ENCODE peak calls at places on chromosomes 13 and 19, in eight cellular contexts. E is K562, Z is IMR-90, B is breast epithelium, V is HepG2, X is lower leg skin, A is heart left ventricle, J is right lobe of liver. C is an unnamed sample.

GRCh38 chr13:78659450-78660110 is 625 bp upstream of the OBI1 start:
- DNase-seq in E (no peak), Z (peak; percentile 1), B (no peak), V (no peak), X (no peak), A (no peak), J (no peak), C (no peak)

GRCh38 chr19:13091400-13092161 is 11.1 kb downstream of the LYL1 start:
- DNase-seq in E (no peak), Z (peak; percentile 75), B (no peak), V (no peak), X (no peak), A (peak; percentile 64), J (no peak), C (no peak)

GRCh38 chr19:55600336-55601028 is 394 bp downstream of the ZNF524 start:
- DNase-seq in E (no peak), Z (peak; percentile 54), B (no peak), V (no peak), X (peak; percentile 91), A (peak; percentile 83), J (no peak), C (no peak)

GRCh38 chr13:43085545-43085944 is 62.2 kb downstream of the DNAJC15 start:
- DNase-seq in E (peak; percentile 2), Z (peak; percentile 61), B (no peak), V (no peak), X (no peak), A (no peak), J (no peak), C (no peak)

GRCh38 chr19:41114132-41114531 is at the start of gene CYP2F1:
- DNase-seq in E (no peak), Z (no peak), B (no peak), V (no peak), X (no peak), A (no peak), J (no peak), C (no peak)

GRCh38 chr19:1383014-1383310 is 745 bp upstream of the NDUFS7 start:
- DNase-seq in E (no peak), Z (no peak), B (no peak), V (no peak), X (no peak), A (no peak), J (no peak), C (no peak)

GRCh38 chr19:4909172-4909896 is at the start of gene UHRF1:
- DNase-seq in E (peak; percentile 86), Z (no peak), B (no peak), V (peak; percentile 58), X (no peak), A (no peak), J (no peak), C (peak; percentile 11)

GRCh38 chr19:16382775-16383543 is 58.3 kb downstream of the KLF2 start:
- DNase-seq in E (peak; percentile 82), Z (peak; percentile 85), B (peak; percentile 84), V (peak; percentile 36), X (peak; percentile 97), A (peak; percentile 90), J (peak; percentile 87), C (peak; percentile 87)

GRCh38 chr19:11201791-11202190 is 4.4 kb upstream of the KANK2 start:
- DNase-seq in E (no peak), Z (no peak), B (no peak), V (no peak), X (no peak), A (no peak), J (no peak), C (no peak)

GRCh38 chr13:101204270-101205011 is 211.9 kb downstream of the NALCN start:
- DNase-seq in E (no peak), Z (peak; percentile 33), B (no peak), V (no peak), X (no peak), A (no peak), J (no peak), C (no peak)

GRCh38 chr13:110583178-110583865 is 21.8 kb upstream of the RAB20 start:
- DNase-seq in E (no peak), Z (no peak), B (no peak), V (no peak), X (no peak), A (no peak), J (peak; percentile 8), C (no peak)

GRCh38 chr19:2811735-2812413 is 7.8 kb upstream of the ZNF554 start:
- DNase-seq in E (no peak), Z (no peak), B (no peak), V (no peak), X (no peak), A (no peak), J (no peak), C (peak; percentile 83)

GRCh38 chr19:46710687-46711086 is 6.2 kb downstream of the PRKD2 start:
- DNase-seq in E (peak; percentile 41), Z (no peak), B (no peak), V (no peak), X (no peak), A (no peak), J (no peak), C (no peak)
- TF ChIP-seq POLR2A in E (no peak), Z (no peak), B (no peak), V (no peak), X (no peak), A (no peak), J (no peak), C (no peak)

DNA sequence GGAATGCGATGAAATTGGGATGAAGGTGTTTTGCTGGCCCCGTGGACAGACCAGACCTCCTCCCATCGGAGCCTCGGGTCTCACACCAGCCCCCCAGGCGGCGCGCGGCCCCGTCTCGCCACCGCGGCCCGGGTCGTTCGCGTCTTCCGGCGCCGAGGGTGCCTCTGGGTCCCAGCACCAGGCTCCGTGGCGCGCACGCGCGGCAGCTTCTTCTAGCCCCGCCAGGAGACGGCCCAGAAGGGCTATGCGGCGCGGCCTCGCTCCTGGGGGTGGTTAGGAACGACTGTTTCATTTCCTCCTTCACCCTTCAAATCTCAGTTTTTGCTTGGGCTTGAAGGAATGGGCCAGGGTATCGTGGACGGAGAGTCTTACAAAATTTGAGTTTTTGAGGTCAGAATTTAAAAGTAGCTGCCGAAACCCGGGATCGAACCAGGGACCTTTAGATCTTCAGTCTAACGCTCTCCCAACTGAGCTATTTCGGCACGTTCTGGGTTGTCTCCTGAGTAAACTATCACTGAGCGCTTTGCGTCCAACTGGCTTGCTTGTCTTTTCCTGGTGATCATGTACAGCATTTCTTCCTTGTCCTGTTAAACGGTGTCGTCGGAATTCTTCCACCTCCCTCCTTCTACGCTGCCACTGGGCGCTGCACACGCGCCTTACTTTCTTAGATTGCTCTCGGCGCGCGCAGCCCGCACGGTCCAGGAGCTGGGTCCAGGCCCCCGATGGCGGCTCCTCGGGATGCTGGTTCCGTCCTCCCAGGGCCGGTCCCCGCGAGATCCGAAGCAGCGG is 46.5 kb downstream of the TGDS start:
- DNase-seq in E (peak; percentile 93), Z (peak; percentile 96), B (peak; percentile 90), V (peak; percentile 81), X (peak; percentile 98), A (peak; percentile 93), J (peak; percentile 90), C (peak; percentile 93)
- TF ChIP-seq POLR2A in E (peak; percentile 61), Z (peak; percentile 17), B (no peak), V (no peak), X (no peak), A (no peak), J (peak; percentile 56), C (peak; percentile 38)

DNA sequence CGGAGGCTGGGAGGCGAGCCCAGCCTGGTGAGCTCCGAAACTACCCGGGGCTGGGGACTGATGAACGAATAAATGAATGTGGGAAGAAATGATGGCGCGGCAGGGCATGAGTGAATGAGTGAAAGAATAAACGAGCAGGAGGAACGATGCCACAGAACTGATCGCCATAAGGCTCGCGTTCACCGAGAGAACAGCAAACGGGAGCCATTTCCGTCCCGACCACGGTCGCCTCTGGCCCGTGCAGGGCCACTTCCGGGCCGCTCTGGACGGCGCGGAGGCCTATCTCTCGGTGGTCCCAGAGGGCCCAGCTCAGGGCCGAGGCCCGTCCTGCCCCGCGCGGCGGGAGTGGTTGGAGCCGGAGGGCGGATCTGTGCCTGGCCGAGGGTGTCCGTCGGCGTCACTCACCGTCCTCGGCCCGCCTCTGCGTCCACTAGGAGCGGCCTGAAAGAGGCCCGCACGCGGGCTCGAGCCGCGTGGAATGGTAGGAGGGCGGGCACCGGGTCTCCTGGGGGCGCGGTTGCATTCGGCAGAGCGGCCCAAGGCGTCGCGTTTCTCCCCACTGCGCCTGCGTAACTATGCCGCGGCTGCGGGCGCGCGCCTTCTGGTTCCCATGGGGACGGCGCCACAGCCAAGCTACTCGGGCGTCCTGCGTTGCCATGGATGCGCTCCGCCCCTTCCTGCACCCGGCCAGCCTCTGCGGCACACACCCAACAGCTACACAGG is at the start of gene ZNF497:
- DNase-seq in E (peak; percentile 98), Z (peak; percentile 93), B (peak; percentile 95), V (peak; percentile 91), X (peak; percentile 99), A (peak; percentile 98), J (peak; percentile 98), C (peak; percentile 98)
- TF ChIP-seq POLR2A in E (peak; percentile 95), Z (peak; percentile 68), B (peak; percentile 79), V (peak; percentile 93), X (no peak), A (no peak), J (peak; percentile 82), C (peak; percentile 77)

GRCh38 chr19:8611391-8611883 is 922 bp upstream of the ADAMTS10 start:
- DNase-seq in E (no peak), Z (no peak), B (no peak), V (no peak), X (no peak), A (peak; percentile 44), J (no peak), C (no peak)

GRCh38 chr19:8610928-8611284 is 391 bp upstream of the ADAMTS10 start:
- DNase-seq in E (no peak), Z (no peak), B (no peak), V (no peak), X (no peak), A (no peak), J (no peak), C (no peak)

GRCh38 chr19:8610041-8610927 is at the start of gene ADAMTS10:
- DNase-seq in E (no peak), Z (peak; percentile 43), B (no peak), V (no peak), X (peak; percentile 89), A (peak; percentile 57), J (peak; percentile 60), C (peak; percentile 18)

GRCh38 chr19:8608858-8609209 is 1.7 kb downstream of the ADAMTS10 start:
- DNase-seq in E (no peak), Z (no peak), B (no peak), V (no peak), X (no peak), A (no peak), J (no peak), C (no peak)

DNA sequence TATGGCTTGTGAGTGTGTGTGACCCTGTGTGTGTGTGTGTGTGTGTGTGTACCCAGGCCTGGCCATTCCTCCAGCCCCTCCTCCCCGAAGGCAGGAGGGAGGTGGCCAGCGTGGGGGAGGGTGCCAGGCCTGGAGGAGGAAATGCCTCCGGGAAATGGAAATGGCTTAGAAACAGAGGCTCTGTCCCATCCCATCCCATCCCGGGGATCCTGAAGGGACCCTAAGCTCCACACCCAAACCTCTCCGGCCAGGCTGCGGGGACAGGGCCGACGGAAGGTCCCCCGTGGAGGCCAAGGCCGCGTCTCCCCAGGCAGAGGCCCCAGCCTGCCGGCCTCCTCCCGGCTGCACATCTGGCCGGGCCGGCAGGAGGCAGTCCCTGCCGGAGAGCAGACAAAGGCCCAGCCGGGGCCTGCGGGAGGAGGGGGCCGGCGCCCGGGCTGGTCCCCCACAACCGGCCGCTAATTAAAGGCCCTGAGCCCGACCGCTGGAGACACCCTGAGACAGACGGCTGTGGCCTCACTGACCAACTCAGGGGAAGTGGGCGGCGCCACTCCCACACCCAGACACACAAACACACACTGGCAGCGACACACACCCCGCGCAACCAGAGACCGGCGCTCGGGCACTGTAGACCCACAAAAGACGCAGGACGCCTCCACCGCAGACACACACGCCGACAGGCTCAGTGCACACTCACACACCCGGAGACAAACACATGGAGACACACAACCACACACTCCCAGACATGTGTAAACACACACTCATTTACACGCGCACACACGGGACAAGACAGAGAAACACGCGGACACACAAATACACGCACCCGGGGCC is 1.1 kb downstream of the ADAMTS10 start:
- DNase-seq in E (no peak), Z (peak; percentile 60), B (no peak), V (peak; percentile 32), X (peak; percentile 93), A (peak; percentile 76), J (peak; percentile 68), C (peak; percentile 34)
- TF ChIP-seq POLR2A in E (no peak), Z (peak; percentile 49), B (no peak), V (no peak), X (no peak), A (no peak), J (peak; percentile 46), C (no peak)